ENCODE peak calls at places on chromosomes 3 and 15, in eight cellular contexts. One of them, this sample, is unnamed.

GRCh38 chr3:134458451-134458850 is 27.3 kb downstream of the ANAPC13 start:
- DNase-seq in activated CD4-positive, alpha-beta T cell treated with anti-CD3 and anti-CD28 coated beads for 24 hours: no peak
- DNase-seq in T-helper 17 cell: no peak
- DNase-seq in GM04504: no peak
- DNase-seq in AG10803: no peak
- DNase-seq in NCI-H2081: no peak
- DNase-seq in D341Med: no peak
- DNase-seq in activated CD8-positive, alpha-beta memory T cell treated with anti-CD3 and anti-CD28 coated beads for 24 hours: no peak
- DNase-seq in this sample: no peak

GRCh38 chr15:75718326-75718725 is 5.7 kb upstream of the CSPG4 start:
- DNase-seq in activated CD4-positive, alpha-beta T cell treated with anti-CD3 and anti-CD28 coated beads for 24 hours: no peak
- DNase-seq in T-helper 17 cell: no peak
- DNase-seq in GM04504: peak; percentile 52
- DNase-seq in AG10803: peak; percentile 77
- DNase-seq in NCI-H2081: no peak
- DNase-seq in D341Med: no peak
- DNase-seq in activated CD8-positive, alpha-beta memory T cell treated with anti-CD3 and anti-CD28 coated beads for 24 hours: no peak
- DNase-seq in this sample: no peak

GRCh38 chr3:184005981-184006507 is 11.6 kb downstream of the ABCC5 start:
- DNase-seq in activated CD4-positive, alpha-beta T cell treated with anti-CD3 and anti-CD28 coated beads for 24 hours: no peak
- DNase-seq in T-helper 17 cell: no peak
- DNase-seq in GM04504: no peak
- DNase-seq in AG10803: peak; percentile 12
- DNase-seq in NCI-H2081: peak; percentile 99
- DNase-seq in D341Med: peak; percentile 79
- DNase-seq in activated CD8-positive, alpha-beta memory T cell treated with anti-CD3 and anti-CD28 coated beads for 24 hours: no peak
- DNase-seq in this sample: no peak

GRCh38 chr3:33699275-33699674 is 18.8 kb downstream of the CLASP2 start:
- DNase-seq in activated CD4-positive, alpha-beta T cell treated with anti-CD3 and anti-CD28 coated beads for 24 hours: no peak
- DNase-seq in T-helper 17 cell: no peak
- DNase-seq in GM04504: no peak
- DNase-seq in AG10803: no peak
- DNase-seq in NCI-H2081: no peak
- DNase-seq in D341Med: no peak
- DNase-seq in activated CD8-positive, alpha-beta memory T cell treated with anti-CD3 and anti-CD28 coated beads for 24 hours: no peak
- DNase-seq in this sample: no peak

GRCh38 chr15:77988386-77989301 is 88.9 kb downstream of the TBC1D2B start:
- DNase-seq in activated CD4-positive, alpha-beta T cell treated with anti-CD3 and anti-CD28 coated beads for 24 hours: no peak
- DNase-seq in T-helper 17 cell: no peak
- DNase-seq in GM04504: no peak
- DNase-seq in AG10803: no peak
- DNase-seq in NCI-H2081: no peak
- DNase-seq in D341Med: no peak
- DNase-seq in activated CD8-positive, alpha-beta memory T cell treated with anti-CD3 and anti-CD28 coated beads for 24 hours: no peak
- DNase-seq in this sample: no peak

GRCh38 chr15:99507016-99507731 is 58.6 kb upstream of the MEF2A start:
- DNase-seq in activated CD4-positive, alpha-beta T cell treated with anti-CD3 and anti-CD28 coated beads for 24 hours: no peak
- DNase-seq in T-helper 17 cell: no peak
- DNase-seq in GM04504: no peak
- DNase-seq in AG10803: peak; percentile 45
- DNase-seq in NCI-H2081: no peak
- DNase-seq in D341Med: peak; percentile 64
- DNase-seq in activated CD8-positive, alpha-beta memory T cell treated with anti-CD3 and anti-CD28 coated beads for 24 hours: no peak
- DNase-seq in this sample: no peak

GRCh38 chr3:89957461-89957860 is 850.0 kb downstream of the EPHA3 start:
- DNase-seq in activated CD4-positive, alpha-beta T cell treated with anti-CD3 and anti-CD28 coated beads for 24 hours: no peak
- DNase-seq in T-helper 17 cell: no peak
- DNase-seq in GM04504: no peak
- DNase-seq in AG10803: no peak
- DNase-seq in NCI-H2081: no peak
- DNase-seq in D341Med: no peak
- DNase-seq in activated CD8-positive, alpha-beta memory T cell treated with anti-CD3 and anti-CD28 coated beads for 24 hours: no peak
- DNase-seq in this sample: no peak

GRCh38 chr15:101479851-101480612 is 9.5 kb downstream of the PCSK6 start:
- DNase-seq in activated CD4-positive, alpha-beta T cell treated with anti-CD3 and anti-CD28 coated beads for 24 hours: no peak
- DNase-seq in T-helper 17 cell: no peak
- DNase-seq in GM04504: no peak
- DNase-seq in AG10803: no peak
- DNase-seq in NCI-H2081: no peak
- DNase-seq in D341Med: peak; percentile 10
- DNase-seq in activated CD8-positive, alpha-beta memory T cell treated with anti-CD3 and anti-CD28 coated beads for 24 hours: no peak
- DNase-seq in this sample: no peak

GRCh38 chr3:170023165-170023564 is 14.6 kb upstream of the GPR160 start:
- DNase-seq in activated CD4-positive, alpha-beta T cell treated with anti-CD3 and anti-CD28 coated beads for 24 hours: no peak
- DNase-seq in T-helper 17 cell: no peak
- DNase-seq in GM04504: no peak
- DNase-seq in AG10803: no peak
- DNase-seq in NCI-H2081: no peak
- DNase-seq in D341Med: no peak
- DNase-seq in activated CD8-positive, alpha-beta memory T cell treated with anti-CD3 and anti-CD28 coated beads for 24 hours: no peak
- DNase-seq in this sample: no peak

GRCh38 chr3:71684752-71685151 is 40.5 kb downstream of the EIF4E3 start:
- DNase-seq in activated CD4-positive, alpha-beta T cell treated with anti-CD3 and anti-CD28 coated beads for 24 hours: no peak
- DNase-seq in T-helper 17 cell: no peak
- DNase-seq in GM04504: peak; percentile 69
- DNase-seq in AG10803: peak; percentile 86
- DNase-seq in NCI-H2081: no peak
- DNase-seq in D341Med: no peak
- DNase-seq in activated CD8-positive, alpha-beta memory T cell treated with anti-CD3 and anti-CD28 coated beads for 24 hours: no peak
- DNase-seq in this sample: no peak

GRCh38 chr15:71792521-71792920 is 17.8 kb upstream of the NR2E3 start:
- DNase-seq in activated CD4-positive, alpha-beta T cell treated with anti-CD3 and anti-CD28 coated beads for 24 hours: no peak
- DNase-seq in T-helper 17 cell: no peak
- DNase-seq in GM04504: no peak
- DNase-seq in AG10803: peak; percentile 70
- DNase-seq in NCI-H2081: no peak
- DNase-seq in D341Med: no peak
- DNase-seq in activated CD8-positive, alpha-beta memory T cell treated with anti-CD3 and anti-CD28 coated beads for 24 hours: no peak
- DNase-seq in this sample: no peak

GRCh38 chr3:142934128-142934896 is 29.2 kb downstream of the PAQR9 start:
- DNase-seq in activated CD4-positive, alpha-beta T cell treated with anti-CD3 and anti-CD28 coated beads for 24 hours: no peak
- DNase-seq in T-helper 17 cell: no peak
- DNase-seq in GM04504: no peak
- DNase-seq in AG10803: no peak
- DNase-seq in NCI-H2081: no peak
- DNase-seq in D341Med: no peak
- DNase-seq in activated CD8-positive, alpha-beta memory T cell treated with anti-CD3 and anti-CD28 coated beads for 24 hours: no peak
- DNase-seq in this sample: no peak

GRCh38 chr15:50148362-50148963 is 29.4 kb upstream of the ATP8B4 start:
- DNase-seq in activated CD4-positive, alpha-beta T cell treated with anti-CD3 and anti-CD28 coated beads for 24 hours: no peak
- DNase-seq in T-helper 17 cell: no peak
- DNase-seq in GM04504: no peak
- DNase-seq in AG10803: peak; percentile 69
- DNase-seq in NCI-H2081: no peak
- DNase-seq in D341Med: peak; percentile 51
- DNase-seq in activated CD8-positive, alpha-beta memory T cell treated with anti-CD3 and anti-CD28 coated beads for 24 hours: no peak
- DNase-seq in this sample: peak; percentile 70

GRCh38 chr3:134378384-134378783 is 4.1 kb upstream of the AMOTL2 start:
- DNase-seq in activated CD4-positive, alpha-beta T cell treated with anti-CD3 and anti-CD28 coated beads for 24 hours: no peak
- DNase-seq in T-helper 17 cell: no peak
- DNase-seq in GM04504: no peak
- DNase-seq in AG10803: no peak
- DNase-seq in NCI-H2081: no peak
- DNase-seq in D341Med: no peak
- DNase-seq in activated CD8-positive, alpha-beta memory T cell treated with anti-CD3 and anti-CD28 coated beads for 24 hours: no peak
- DNase-seq in this sample: no peak

GRCh38 chr3:8324727-8325126 is 176.9 kb upstream of the LMCD1 start:
- DNase-seq in activated CD4-positive, alpha-beta T cell treated with anti-CD3 and anti-CD28 coated beads for 24 hours: peak; percentile 25
- DNase-seq in T-helper 17 cell: peak; percentile 62
- DNase-seq in GM04504: peak; percentile 16
- DNase-seq in AG10803: peak; percentile 55
- DNase-seq in NCI-H2081: no peak
- DNase-seq in D341Med: peak; percentile 72
- DNase-seq in activated CD8-positive, alpha-beta memory T cell treated with anti-CD3 and anti-CD28 coated beads for 24 hours: peak; percentile 60
- DNase-seq in this sample: peak; percentile 42

GRCh38 chr15:77179541-77179998 is 108.7 kb upstream of the TSPAN3 start:
- DNase-seq in activated CD4-positive, alpha-beta T cell treated with anti-CD3 and anti-CD28 coated beads for 24 hours: no peak
- DNase-seq in T-helper 17 cell: no peak
- DNase-seq in GM04504: no peak
- DNase-seq in AG10803: no peak
- DNase-seq in NCI-H2081: no peak
- DNase-seq in D341Med: no peak
- DNase-seq in activated CD8-positive, alpha-beta memory T cell treated with anti-CD3 and anti-CD28 coated beads for 24 hours: peak; percentile 67
- DNase-seq in this sample: no peak

GRCh38 chr3:31503456-31503855 is 29.3 kb upstream of the STT3B start:
- DNase-seq in activated CD4-positive, alpha-beta T cell treated with anti-CD3 and anti-CD28 coated beads for 24 hours: no peak
- DNase-seq in T-helper 17 cell: no peak
- DNase-seq in GM04504: no peak
- DNase-seq in AG10803: peak; percentile 4
- DNase-seq in NCI-H2081: no peak
- DNase-seq in D341Med: no peak
- DNase-seq in activated CD8-positive, alpha-beta memory T cell treated with anti-CD3 and anti-CD28 coated beads for 24 hours: no peak
- DNase-seq in this sample: no peak

GRCh38 chr3:172369590-172370259 is 78.5 kb downstream of the GHSR start:
- DNase-seq in activated CD4-positive, alpha-beta T cell treated with anti-CD3 and anti-CD28 coated beads for 24 hours: no peak
- DNase-seq in T-helper 17 cell: no peak
- DNase-seq in GM04504: no peak
- DNase-seq in AG10803: no peak
- DNase-seq in NCI-H2081: peak; percentile 21
- DNase-seq in D341Med: no peak
- DNase-seq in activated CD8-positive, alpha-beta memory T cell treated with anti-CD3 and anti-CD28 coated beads for 24 hours: no peak
- DNase-seq in this sample: no peak

GRCh38 chr3:33645060-33645841 is 72.8 kb downstream of the CLASP2 start:
- DNase-seq in activated CD4-positive, alpha-beta T cell treated with anti-CD3 and anti-CD28 coated beads for 24 hours: no peak
- DNase-seq in T-helper 17 cell: peak; percentile 13
- DNase-seq in GM04504: no peak
- DNase-seq in AG10803: peak; percentile 38
- DNase-seq in NCI-H2081: peak; percentile 14
- DNase-seq in D341Med: peak; percentile 41
- DNase-seq in activated CD8-positive, alpha-beta memory T cell treated with anti-CD3 and anti-CD28 coated beads for 24 hours: no peak
- DNase-seq in this sample: no peak

GRCh38 chr3:71629289-71630252 is 46.0 kb upstream of the FOXP1 start:
- DNase-seq in activated CD4-positive, alpha-beta T cell treated with anti-CD3 and anti-CD28 coated beads for 24 hours: no peak
- DNase-seq in T-helper 17 cell: no peak
- DNase-seq in GM04504: peak; percentile 42
- DNase-seq in AG10803: peak; percentile 78
- DNase-seq in NCI-H2081: no peak
- DNase-seq in D341Med: no peak
- DNase-seq in activated CD8-positive, alpha-beta memory T cell treated with anti-CD3 and anti-CD28 coated beads for 24 hours: no peak
- DNase-seq in this sample: no peak

This sample was measured in NT2/D1.